ENCODE peak calls at places on chromosomes 4 and X, in eight cellular contexts. M is T-helper 9 cell; Z is Jurkat, Clone E6-1; D is heart right ventricle; C is stimulated activated CD4-positive, alpha-beta T cell treated with anti-CD3 and anti-CD28 coated beads, Interleukin-4, amount 100 ng/mL, for 1 hour; V is activated effector memory CD4-positive, alpha-beta T cell treated with Interleukin-2 at 50 U/mL for 16 hours; N is hepatocyte; B is fibroblast of mammary gland. R is an unnamed sample.

GRCh38 chrX:118637997-118638396 is 89.4 kb upstream of the IL13RA1 start:
- DNase-seq in M (no peak), Z (no peak), D (no peak), C (no peak), V (no peak), N (no peak), B (no peak), R (no peak)

GRCh38 chr4:108044951-108045686 is 55.4 kb downstream of the HADH start:
- DNase-seq in M (no peak), Z (no peak), D (no peak), C (no peak), V (no peak), N (peak), B (peak), R (no peak)

GRCh38 chr4:1464581-1465171 is 58.4 kb upstream of the NKX1-1 start:
- DNase-seq in M (no peak), Z (no peak), D (no peak), C (no peak), V (no peak), N (no peak), B (no peak), R (no peak)

GRCh38 chr4:31235961-31236360 is 515.8 kb downstream of the PCDH7 start:
- DNase-seq in M (no peak), Z (no peak), D (no peak), C (no peak), V (no peak), N (no peak), B (no peak), R (no peak)

GRCh38 chrX:13272426-13272825 is 47.4 kb downstream of the ATXN3L start:
- DNase-seq in M (no peak), Z (no peak), D (no peak), C (no peak), V (no peak), N (no peak), B (no peak), R (no peak)

GRCh38 chr4:124322234-124322831 is 390.2 kb downstream of the ANKRD50 start:
- DNase-seq in M (no peak), Z (peak), D (no peak), C (no peak), V (no peak), N (peak), B (peak), R (no peak)

GRCh38 chr4:74618166-74618565 is 173.2 kb downstream of the AREG start:
- DNase-seq in M (no peak), Z (no peak), D (no peak), C (no peak), V (no peak), N (no peak), B (no peak), R (no peak)

GRCh38 chrX:69320116-69320515 is 154.9 kb upstream of the PJA1 start:
- DNase-seq in M (no peak), Z (no peak), D (no peak), C (no peak), V (no peak), N (no peak), B (no peak), R (no peak)

GRCh38 chr4:141654098-141654497 is 17.7 kb downstream of the IL15 start:
- DNase-seq in M (no peak), Z (no peak), D (peak), C (no peak), V (no peak), N (peak), B (peak), R (no peak)

GRCh38 chrX:133364201-133364600 is 51.1 kb downstream of the GPC4 start:
- DNase-seq in M (no peak), Z (no peak), D (no peak), C (no peak), V (no peak), N (no peak), B (no peak), R (no peak)

GRCh38 chr4:72112514-72113156 is 80.8 kb downstream of the NPFFR2 start:
- DNase-seq in M (no peak), Z (no peak), D (no peak), C (no peak), V (no peak), N (peak), B (peak), R (no peak)

GRCh38 chrX:97074400-97074799 is 190.7 kb downstream of the RPA4 start:
- DNase-seq in M (no peak), Z (no peak), D (no peak), C (no peak), V (no peak), N (no peak), B (peak), R (no peak)

GRCh38 chrX:101485212-101486064 is at the start of gene ARMCX4:
- DNase-seq in M (peak), Z (no peak), D (peak), C (peak), V (peak), N (peak), B (peak), R (no peak)

GRCh38 chr4:10157478-10158354 is 41.1 kb upstream of the WDR1 start:
- DNase-seq in M (peak), Z (peak), D (peak), C (peak), V (no peak), N (peak), B (peak), R (peak)

GRCh38 chrX:50691820-50692219 is 122.2 kb downstream of the SHROOM4 start:
- DNase-seq in M (no peak), Z (peak), D (no peak), C (no peak), V (no peak), N (peak), B (peak), R (peak)

GRCh38 chrX:42797646-42798045 is 19.7 kb upstream of the PPP1R2C start:
- DNase-seq in M (no peak), Z (no peak), D (no peak), C (no peak), V (no peak), N (peak), B (peak), R (no peak)

GRCh38 chr4:90419124-90419711 is 292.0 kb downstream of the CCSER1 start:
- DNase-seq in M (no peak), Z (peak), D (no peak), C (no peak), V (no peak), N (peak), B (peak), R (no peak)

GRCh38 chr4:127416092-127416491 is 216.7 kb upstream of the INTU start:
- DNase-seq in M (no peak), Z (no peak), D (no peak), C (no peak), V (no peak), N (no peak), B (no peak), R (no peak)

GRCh38 chr4:76373919-76374552 is 46.9 kb downstream of the CCDC158 start:
- DNase-seq in M (no peak), Z (no peak), D (no peak), C (no peak), V (no peak), N (no peak), B (peak), R (no peak)

GRCh38 chrX:70960728-70961127 is 29.8 kb upstream of the SLC7A3 start:
- DNase-seq in M (no peak), Z (peak), D (no peak), C (no peak), V (no peak), N (no peak), B (no peak), R (no peak)

GRCh38 chr4:55547461-55547770 is 707 bp upstream of the CLOCK start:
- DNase-seq in M (no peak), Z (no peak), D (no peak), C (no peak), V (no peak), N (peak), B (no peak), R (no peak)

GRCh38 chrX:154113729-154114128 is 16.2 kb upstream of the MECP2 start:
- DNase-seq in M (no peak), Z (no peak), D (no peak), C (no peak), V (no peak), N (no peak), B (no peak), R (no peak)

GRCh38 chrX:120238947-120239346 is 11.7 kb upstream of the ZBTB33 start:
- DNase-seq in M (no peak), Z (no peak), D (no peak), C (no peak), V (no peak), N (no peak), B (no peak), R (no peak)

GRCh38 chrX:115233497-115234219 is at the start of gene LRCH2:
- DNase-seq in M (no peak), Z (no peak), D (peak), C (no peak), V (no peak), N (peak), B (peak), R (no peak)

GRCh38 chr4:77699731-77700210 is 94.2 kb downstream of the CXCL13 start:
- DNase-seq in M (no peak), Z (no peak), D (no peak), C (no peak), V (no peak), N (peak), B (peak), R (no peak)

GRCh38 chr4:186771624-186772023 is 48.0 kb upstream of the FAT1 start:
- DNase-seq in M (no peak), Z (no peak), D (no peak), C (no peak), V (no peak), N (no peak), B (no peak), R (no peak)

GRCh38 chrX:70454441-70455365 is 10.1 kb downstream of the DLG3 start:
- DNase-seq in M (peak), Z (peak), D (peak), C (peak), V (peak), N (peak), B (peak), R (peak)

GRCh38 chr4:2961411-2962098 is 1.7 kb downstream of the NOP14 start:
- DNase-seq in M (no peak), Z (peak), D (no peak), C (no peak), V (no peak), N (no peak), B (no peak), R (no peak)

GRCh38 chrX:122625239-122625638 is 558.8 kb upstream of the GRIA3 start:
- DNase-seq in M (no peak), Z (no peak), D (no peak), C (no peak), V (no peak), N (no peak), B (no peak), R (no peak)

GRCh38 chr4:121551881-121552280 is 144.9 kb downstream of the ANXA5 start:
- DNase-seq in M (no peak), Z (no peak), D (peak), C (no peak), V (no peak), N (no peak), B (peak), R (no peak)

GRCh38 chr4:74473155-74473811 is 28.3 kb downstream of the AREG start:
- DNase-seq in M (no peak), Z (no peak), D (peak), C (no peak), V (no peak), N (peak), B (peak), R (no peak)

GRCh38 chr4:126701756-126702155 is 931.0 kb upstream of the INTU start:
- DNase-seq in M (no peak), Z (no peak), D (peak), C (no peak), V (no peak), N (no peak), B (peak), R (no peak)

GRCh38 chr4:121030151-121030550 is 42.2 kb downstream of the NDNF start:
- DNase-seq in M (no peak), Z (no peak), D (no peak), C (no peak), V (no peak), N (no peak), B (no peak), R (no peak)

GRCh38 chr4:86968477-86969015 is 33.7 kb downstream of the AFF1 start:
- DNase-seq in M (no peak), Z (no peak), D (no peak), C (no peak), V (no peak), N (no peak), B (no peak), R (no peak)

R was measured in CD8-positive, alpha-beta T cell.